ENCODE peak calls at places on chromosomes 13 and 19, in six cellular contexts. Q is neural crest cell; L is right atrium auricular region; N is left colon; X is GF-D8; E is stimulated activated CD8-positive, alpha-beta memory T cell treated with anti-CD3 and anti-CD28 coated beads, Interleukin-7, amount 100 ng/mL, for 1 hour. Y is an unnamed sample.

GRCh38 chr19:45752639-45753038 is 16.4 kb downstream of the SIX5 start:
- DNase-seq in L (no peak), E (no peak), N (no peak), Q (no peak), X (no peak), Y (no peak)

GRCh38 chr19:15187026-15188007 is 13.5 kb downstream of the NOTCH3 start:
- DNase-seq in L (no peak), N (no peak), X (no peak), Q (no peak), E (no peak), Y (no peak)

GRCh38 chr19:611506-611869 is 21.8 kb downstream of the HCN2 start:
- DNase-seq in E (no peak), X (no peak), Q (no peak), L (no peak), N (no peak), Y (no peak)

GRCh38 chr19:5547881-5548280 is 19.9 kb downstream of the TINCR start:
- DNase-seq in N (no peak), Q (no peak), L (no peak), X (no peak), E (no peak), Y (no peak)

GRCh38 chr19:42150353-42150752 is 18.1 kb upstream of the POU2F2 start:
- DNase-seq in E (no peak), N (no peak), Q (no peak), L (no peak), X (no peak), Y (no peak)

GRCh38 chr13:93805736-93806135 is 579.1 kb downstream of the GPC6 start:
- DNase-seq in E (no peak), X (no peak), Q (no peak), N (no peak), L (no peak), Y (no peak)

GRCh38 chr19:12715102-12715501 is 8.6 kb downstream of the TNPO2 start:
- DNase-seq in X (no peak), E (no peak), Q (no peak), N (no peak), L (no peak), Y (no peak)

GRCh38 chr13:45873491-45874360 is 22.2 kb upstream of the SIAH3 start:
- DNase-seq in L (no peak), Q (no peak), E (no peak), N (no peak), X (no peak), Y (no peak)

GRCh38 chr19:38134538-38135149 is 89.4 kb downstream of the DPF1 start:
- DNase-seq in N (no peak), X (no peak), E (no peak), L (no peak), Q (peak), Y (no peak)

GRCh38 chr13:48223016-48223385 is 10.0 kb upstream of the ITM2B start:
- DNase-seq in E (no peak), Q (no peak), L (no peak), X (no peak), N (no peak), Y (no peak)

GRCh38 chr19:5961969-5962945 is 15.7 kb downstream of the RANBP3 start:
- DNase-seq in Q (no peak), X (peak), N (peak), L (no peak), E (peak), Y (no peak)

GRCh38 chr19:46221981-46222610 is 7.4 kb upstream of the IGFL1 start:
- DNase-seq in E (no peak), X (no peak), L (no peak), N (no peak), Q (no peak), Y (no peak)

GRCh38 chr13:111639994-111640393 is 319.6 kb downstream of the TEX29 start:
- DNase-seq in Q (no peak), X (no peak), L (no peak), E (no peak), N (no peak), Y (peak)

GRCh38 chr13:31046711-31047279 is 114.3 kb downstream of the TEX26 start:
- DNase-seq in N (peak), Q (no peak), L (no peak), X (no peak), E (no peak), Y (no peak)

GRCh38 chr19:18775586-18776287 is 15.4 kb downstream of the COMP start:
- DNase-seq in N (no peak), L (no peak), E (no peak), X (no peak), Q (no peak), Y (no peak)

GRCh38 chr13:21123956-21124355 is 52.4 kb downstream of the SKA3 start:
- DNase-seq in Q (no peak), L (no peak), N (no peak), X (no peak), E (no peak), Y (no peak)

GRCh38 chr13:68584776-68585175 is 1354.6 kb upstream of the PCDH9 start:
- DNase-seq in N (no peak), X (no peak), E (no peak), L (no peak), Q (no peak), Y (no peak)

GRCh38 chr19:13215572-13216380 is 65.6 kb downstream of the IER2 start:
- DNase-seq in L (no peak), X (no peak), Q (no peak), N (no peak), E (no peak), Y (no peak)

GRCh38 chr19:41564515-41565383 is 11.2 kb upstream of the CEACAM21 start:
- DNase-seq in N (no peak), L (peak), E (no peak), X (no peak), Q (no peak), Y (peak)

GRCh38 chr19:32866564-32867265 is 2.9 kb downstream of the SLC7A9 start:
- DNase-seq in L (no peak), X (no peak), E (no peak), Q (no peak), N (no peak), Y (no peak)

GRCh38 chr19:1223018-1223855 is 14.6 kb downstream of the CBARP start:
- DNase-seq in N (no peak), E (no peak), X (no peak), Q (no peak), L (no peak), Y (no peak)

GRCh38 chr13:81957121-81957520 is 1616.2 kb upstream of the SPRY2 start:
- DNase-seq in X (no peak), E (no peak), L (no peak), Q (no peak), N (no peak), Y (no peak)

GRCh38 chr19:38736036-38736412 is 8.2 kb downstream of the CAPN12 start:
- DNase-seq in X (no peak), N (no peak), Q (no peak), E (no peak), L (no peak), Y (no peak)

GRCh38 chr19:32351807-32352630 is 6.6 kb downstream of the ZNF507 start:
- DNase-seq in N (no peak), L (no peak), E (no peak), Q (no peak), X (peak), Y (no peak)

GRCh38 chr19:40776364-40776763 is 1.0 kb downstream of the MIA start:
- DNase-seq in N (no peak), E (no peak), X (no peak), Q (no peak), L (no peak), Y (no peak)

GRCh38 chr19:49020931-49021895 is 2.9 kb downstream of the CGB3 start:
- DNase-seq in N (no peak), X (no peak), E (no peak), L (no peak), Q (no peak), Y (no peak)